ENCODE peak calls at places on chromosomes 3 and 15, in ten cellular contexts. One of them, this sample, is unnamed.

GRCh38 chr3:4508048-4508981 is 15.2 kb downstream of the ITPR1 start:
- DNase-seq in WTC11: no peak
- DNase-seq in HCT116: no peak
- DNase-seq in WERI-Rb-1: no peak
- DNase-seq in cardiac fibroblast: no peak
- DNase-seq in hepatocyte: no peak
- DNase-seq in mesothelial cell of epicardium: no peak
- DNase-seq in cardiac muscle cell: no peak
- DNase-seq in epithelial cell of esophagus: no peak
- DNase-seq in HFFc6: no peak
- DNase-seq in this sample: no peak

GRCh38 chr15:100438570-100438969 is 90.2 kb downstream of the CERS3 start:
- DNase-seq in hepatocyte: peak
- DNase-seq in WERI-Rb-1: peak
- DNase-seq in WTC11: no peak
- DNase-seq in HFFc6: no peak
- DNase-seq in cardiac fibroblast: peak
- DNase-seq in epithelial cell of esophagus: peak
- DNase-seq in HCT116: no peak
- DNase-seq in cardiac muscle cell: peak
- DNase-seq in mesothelial cell of epicardium: peak
- DNase-seq in this sample: peak

GRCh38 chr15:54256190-54256589 is 277.9 kb downstream of the UNC13C start:
- DNase-seq in WERI-Rb-1: no peak
- DNase-seq in WTC11: no peak
- DNase-seq in cardiac muscle cell: no peak
- DNase-seq in HCT116: no peak
- DNase-seq in mesothelial cell of epicardium: no peak
- DNase-seq in epithelial cell of esophagus: no peak
- DNase-seq in hepatocyte: no peak
- DNase-seq in HFFc6: no peak
- DNase-seq in cardiac fibroblast: no peak
- DNase-seq in this sample: no peak

GRCh38 chr3:187319699-187320302 is 28.3 kb upstream of the MASP1 start:
- DNase-seq in cardiac fibroblast: peak
- DNase-seq in mesothelial cell of epicardium: peak
- DNase-seq in WTC11: peak
- DNase-seq in WERI-Rb-1: peak
- DNase-seq in epithelial cell of esophagus: peak
- DNase-seq in HCT116: peak
- DNase-seq in cardiac muscle cell: peak
- DNase-seq in HFFc6: peak
- DNase-seq in hepatocyte: peak
- DNase-seq in this sample: peak

GRCh38 chr3:71247221-71247947 is 336.1 kb downstream of the FOXP1 start:
- DNase-seq in mesothelial cell of epicardium: peak
- DNase-seq in WTC11: peak
- DNase-seq in HFFc6: peak
- DNase-seq in WERI-Rb-1: no peak
- DNase-seq in cardiac fibroblast: no peak
- DNase-seq in cardiac muscle cell: peak
- DNase-seq in hepatocyte: no peak
- DNase-seq in epithelial cell of esophagus: peak
- DNase-seq in HCT116: no peak
- DNase-seq in this sample: peak

GRCh38 chr3:29140706-29141105 is 140.2 kb upstream of the RBMS3 start:
- DNase-seq in epithelial cell of esophagus: no peak
- DNase-seq in WERI-Rb-1: no peak
- DNase-seq in HFFc6: no peak
- DNase-seq in HCT116: no peak
- DNase-seq in cardiac fibroblast: no peak
- DNase-seq in hepatocyte: peak
- DNase-seq in cardiac muscle cell: peak
- DNase-seq in mesothelial cell of epicardium: no peak
- DNase-seq in WTC11: no peak
- DNase-seq in this sample: no peak

GRCh38 chr3:190012314-190012782 is 108.3 kb downstream of the P3H2 start:
- DNase-seq in WERI-Rb-1: no peak
- DNase-seq in mesothelial cell of epicardium: no peak
- DNase-seq in HFFc6: peak
- DNase-seq in cardiac muscle cell: no peak
- DNase-seq in epithelial cell of esophagus: peak
- DNase-seq in WTC11: no peak
- DNase-seq in HCT116: peak
- DNase-seq in cardiac fibroblast: peak
- DNase-seq in hepatocyte: peak
- DNase-seq in this sample: peak

GRCh38 chr3:15330031-15330596 is 2.3 kb downstream of the SH3BP5 start:
- DNase-seq in HFFc6: no peak
- DNase-seq in WTC11: no peak
- DNase-seq in WERI-Rb-1: peak
- DNase-seq in cardiac fibroblast: peak
- DNase-seq in mesothelial cell of epicardium: peak
- DNase-seq in epithelial cell of esophagus: no peak
- DNase-seq in hepatocyte: peak
- DNase-seq in cardiac muscle cell: no peak
- DNase-seq in HCT116: no peak
- DNase-seq in this sample: no peak

GRCh38 chr3:173396191-173397041 is 1.1 kb upstream of the NLGN1 start:
- DNase-seq in mesothelial cell of epicardium: no peak
- DNase-seq in HCT116: no peak
- DNase-seq in epithelial cell of esophagus: peak
- DNase-seq in WERI-Rb-1: peak
- DNase-seq in cardiac fibroblast: peak
- DNase-seq in cardiac muscle cell: peak
- DNase-seq in WTC11: peak
- DNase-seq in hepatocyte: peak
- DNase-seq in HFFc6: no peak
- DNase-seq in this sample: peak

GRCh38 chr15:56918907-56919707 is 663 bp downstream of the TCF12 start:
- DNase-seq in epithelial cell of esophagus: peak
- DNase-seq in cardiac fibroblast: peak
- DNase-seq in HCT116: no peak
- DNase-seq in hepatocyte: peak
- DNase-seq in WERI-Rb-1: peak
- DNase-seq in cardiac muscle cell: peak
- DNase-seq in WTC11: peak
- DNase-seq in HFFc6: peak
- DNase-seq in mesothelial cell of epicardium: peak
- DNase-seq in this sample: peak

GRCh38 chr15:96870510-96871039 is 540.1 kb downstream of the NR2F2 start:
- DNase-seq in HFFc6: no peak
- DNase-seq in cardiac fibroblast: no peak
- DNase-seq in mesothelial cell of epicardium: no peak
- DNase-seq in WTC11: peak
- DNase-seq in HCT116: no peak
- DNase-seq in cardiac muscle cell: no peak
- DNase-seq in hepatocyte: no peak
- DNase-seq in epithelial cell of esophagus: no peak
- DNase-seq in WERI-Rb-1: no peak
- DNase-seq in this sample: no peak

GRCh38 chr3:56900801-56901200 is 99.1 kb upstream of the ARHGEF3 start:
- DNase-seq in mesothelial cell of epicardium: no peak
- DNase-seq in WTC11: no peak
- DNase-seq in HCT116: no peak
- DNase-seq in cardiac muscle cell: no peak
- DNase-seq in WERI-Rb-1: no peak
- DNase-seq in epithelial cell of esophagus: no peak
- DNase-seq in cardiac fibroblast: no peak
- DNase-seq in HFFc6: no peak
- DNase-seq in hepatocyte: no peak
- DNase-seq in this sample: no peak

GRCh38 chr3:193819117-193819978 is 226.3 kb downstream of the OPA1 start:
- DNase-seq in HFFc6: no peak
- DNase-seq in WERI-Rb-1: no peak
- DNase-seq in hepatocyte: no peak
- DNase-seq in HCT116: no peak
- DNase-seq in mesothelial cell of epicardium: no peak
- DNase-seq in cardiac muscle cell: no peak
- DNase-seq in epithelial cell of esophagus: no peak
- DNase-seq in WTC11: peak
- DNase-seq in cardiac fibroblast: no peak
- DNase-seq in this sample: no peak

GRCh38 chr15:96264351-96264798 is 66.1 kb upstream of the NR2F2 start:
- DNase-seq in epithelial cell of esophagus: peak
- DNase-seq in mesothelial cell of epicardium: no peak
- DNase-seq in cardiac muscle cell: no peak
- DNase-seq in hepatocyte: peak
- DNase-seq in WERI-Rb-1: no peak
- DNase-seq in cardiac fibroblast: no peak
- DNase-seq in HFFc6: no peak
- DNase-seq in HCT116: peak
- DNase-seq in WTC11: no peak
- DNase-seq in this sample: peak

GRCh38 chr15:40367038-40367672 is 9.1 kb downstream of the DISP2 start:
- DNase-seq in hepatocyte: no peak
- DNase-seq in cardiac muscle cell: no peak
- DNase-seq in WTC11: no peak
- DNase-seq in epithelial cell of esophagus: no peak
- DNase-seq in cardiac fibroblast: no peak
- DNase-seq in HFFc6: no peak
- DNase-seq in WERI-Rb-1: no peak
- DNase-seq in mesothelial cell of epicardium: no peak
- DNase-seq in HCT116: no peak
- DNase-seq in this sample: no peak

GRCh38 chr15:95843241-95843851 is 487.2 kb upstream of the NR2F2 start:
- DNase-seq in hepatocyte: no peak
- DNase-seq in epithelial cell of esophagus: no peak
- DNase-seq in cardiac fibroblast: peak
- DNase-seq in WERI-Rb-1: no peak
- DNase-seq in WTC11: no peak
- DNase-seq in mesothelial cell of epicardium: no peak
- DNase-seq in HFFc6: peak
- DNase-seq in HCT116: no peak
- DNase-seq in cardiac muscle cell: no peak
- DNase-seq in this sample: no peak

GRCh38 chr3:27484002-27484844 is at the start of gene SLC4A7:
- DNase-seq in mesothelial cell of epicardium: peak
- DNase-seq in WTC11: peak
- DNase-seq in hepatocyte: peak
- DNase-seq in HFFc6: peak
- DNase-seq in epithelial cell of esophagus: peak
- DNase-seq in HCT116: peak
- DNase-seq in cardiac muscle cell: peak
- DNase-seq in cardiac fibroblast: peak
- DNase-seq in WERI-Rb-1: peak
- DNase-seq in this sample: peak
- TF ChIP-seq CTCF in mesothelial cell of epicardium: no peak
- TF ChIP-seq CTCF in WTC11: no peak
- TF ChIP-seq CTCF in hepatocyte: no peak
- TF ChIP-seq CTCF in HFFc6: no peak
- TF ChIP-seq CTCF in epithelial cell of esophagus: no peak
- TF ChIP-seq CTCF in HCT116: no peak
- TF ChIP-seq CTCF in cardiac muscle cell: no peak
- TF ChIP-seq CTCF in cardiac fibroblast: no peak
- TF ChIP-seq CTCF in WERI-Rb-1: no peak
- TF ChIP-seq CTCF in this sample: no peak

DNA sequence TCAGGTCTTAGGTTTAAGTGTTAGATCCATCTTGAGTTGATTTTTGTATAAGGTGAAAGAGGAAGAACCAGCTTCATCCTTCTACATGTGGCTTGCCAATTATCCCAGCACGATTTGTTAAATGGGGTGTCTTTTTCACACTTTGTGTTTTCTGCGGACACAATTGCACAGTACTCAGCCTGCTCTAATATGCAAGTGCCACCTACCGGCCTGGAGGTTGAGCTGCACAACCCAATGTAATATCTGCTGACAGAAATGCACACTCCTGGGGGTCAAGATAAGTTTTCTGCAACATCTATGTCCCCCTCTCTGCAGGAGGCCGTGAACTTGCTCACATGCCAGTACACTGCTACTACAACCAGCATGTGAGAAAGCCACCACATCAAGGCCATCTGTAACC is 791.9 kb upstream of the ROBO1 start:
- DNase-seq in HCT116: no peak
- DNase-seq in HFFc6: no peak
- DNase-seq in mesothelial cell of epicardium: no peak
- DNase-seq in WTC11: no peak
- DNase-seq in cardiac muscle cell: no peak
- DNase-seq in WERI-Rb-1: no peak
- DNase-seq in hepatocyte: no peak
- DNase-seq in epithelial cell of esophagus: no peak
- DNase-seq in cardiac fibroblast: no peak
- DNase-seq in this sample: no peak
- TF ChIP-seq CTCF in HCT116: no peak
- TF ChIP-seq CTCF in HFFc6: no peak
- TF ChIP-seq CTCF in mesothelial cell of epicardium: no peak
- TF ChIP-seq CTCF in WTC11: no peak
- TF ChIP-seq CTCF in cardiac muscle cell: no peak
- TF ChIP-seq CTCF in WERI-Rb-1: no peak
- TF ChIP-seq CTCF in hepatocyte: no peak
- TF ChIP-seq CTCF in epithelial cell of esophagus: no peak
- TF ChIP-seq CTCF in cardiac fibroblast: no peak
- TF ChIP-seq CTCF in this sample: no peak

GRCh38 chr15:73927476-73928240 is 1.4 kb downstream of the LOXL1 start:
- DNase-seq in cardiac muscle cell: peak
- DNase-seq in HCT116: peak
- DNase-seq in mesothelial cell of epicardium: peak
- DNase-seq in HFFc6: no peak
- DNase-seq in WERI-Rb-1: peak
- DNase-seq in hepatocyte: peak
- DNase-seq in cardiac fibroblast: peak
- DNase-seq in epithelial cell of esophagus: peak
- DNase-seq in WTC11: peak
- DNase-seq in this sample: peak
- TF ChIP-seq CTCF in cardiac muscle cell: peak
- TF ChIP-seq CTCF in HCT116: peak
- TF ChIP-seq CTCF in mesothelial cell of epicardium: peak
- TF ChIP-seq CTCF in HFFc6: peak
- TF ChIP-seq CTCF in WERI-Rb-1: peak
- TF ChIP-seq CTCF in hepatocyte: peak
- TF ChIP-seq CTCF in cardiac fibroblast: peak
- TF ChIP-seq CTCF in epithelial cell of esophagus: peak
- TF ChIP-seq CTCF in WTC11: peak
- TF ChIP-seq CTCF in this sample: peak

GRCh38 chr15:84826369-84826823 is 9.2 kb downstream of the ALPK3 start:
- DNase-seq in WTC11: peak
- DNase-seq in mesothelial cell of epicardium: no peak
- DNase-seq in hepatocyte: peak
- DNase-seq in cardiac fibroblast: peak
- DNase-seq in HCT116: peak
- DNase-seq in epithelial cell of esophagus: peak
- DNase-seq in cardiac muscle cell: peak
- DNase-seq in WERI-Rb-1: peak
- DNase-seq in HFFc6: no peak
- DNase-seq in this sample: peak
- TF ChIP-seq CTCF in WTC11: peak
- TF ChIP-seq CTCF in mesothelial cell of epicardium: no peak
- TF ChIP-seq CTCF in hepatocyte: peak
- TF ChIP-seq CTCF in cardiac fibroblast: peak
- TF ChIP-seq CTCF in HCT116: peak
- TF ChIP-seq CTCF in epithelial cell of esophagus: peak
- TF ChIP-seq CTCF in cardiac muscle cell: peak
- TF ChIP-seq CTCF in WERI-Rb-1: peak
- TF ChIP-seq CTCF in HFFc6: peak
- TF ChIP-seq CTCF in this sample: peak

This sample was measured in Calu3.